ENCODE peak calls at places on chromosomes 5 and 9, in five cellular contexts. One of them, this sample, is unnamed.

GRCh38 chr5:124408738-124409453 is 337.5 kb downstream of the ZNF608 start:
- DNase-seq in left lung: no peak
- DNase-seq in AG10803: peak; percentile 14
- DNase-seq in H1: no peak
- DNase-seq in natural killer cell: no peak
- DNase-seq in this sample: peak; percentile 50

GRCh38 chr5:167934561-167934971 is 356.9 kb upstream of the WWC1 start:
- DNase-seq in left lung: no peak
- DNase-seq in AG10803: peak; percentile 90
- DNase-seq in H1: no peak
- DNase-seq in natural killer cell: no peak
- DNase-seq in this sample: peak; percentile 84

GRCh38 chr5:36657563-36657995 is 51.2 kb downstream of the SLC1A3 start:
- DNase-seq in left lung: peak; percentile 66
- DNase-seq in AG10803: peak; percentile 100
- DNase-seq in H1: no peak
- DNase-seq in natural killer cell: no peak
- DNase-seq in this sample: peak; percentile 100

GRCh38 chr9:108017671-108018070 is 528.1 kb upstream of the KLF4 start:
- DNase-seq in left lung: no peak
- DNase-seq in AG10803: no peak
- DNase-seq in H1: no peak
- DNase-seq in natural killer cell: no peak
- DNase-seq in this sample: no peak

GRCh38 chr9:34045903-34046302 is 2.8 kb downstream of the UBAP2 start:
- DNase-seq in left lung: no peak
- DNase-seq in AG10803: no peak
- DNase-seq in H1: no peak
- DNase-seq in natural killer cell: no peak
- DNase-seq in this sample: no peak

GRCh38 chr5:134139377-134139851 is 24.9 kb downstream of the TCF7 start:
- DNase-seq in left lung: peak; percentile 7
- DNase-seq in AG10803: no peak
- DNase-seq in H1: no peak
- DNase-seq in natural killer cell: no peak
- DNase-seq in this sample: no peak

GRCh38 chr5:107063511-107063910 is 607.2 kb downstream of the EFNA5 start:
- DNase-seq in left lung: no peak
- DNase-seq in AG10803: no peak
- DNase-seq in H1: no peak
- DNase-seq in natural killer cell: no peak
- DNase-seq in this sample: no peak

GRCh38 chr9:98034593-98035546 is 21.7 kb upstream of the NANS start:
- DNase-seq in left lung: peak; percentile 82
- DNase-seq in AG10803: peak; percentile 69
- DNase-seq in H1: peak; percentile 95
- DNase-seq in natural killer cell: peak; percentile 82
- DNase-seq in this sample: peak; percentile 78

GRCh38 chr9:124266139-124266825 is 8.5 kb downstream of the NEK6 start:
- DNase-seq in left lung: no peak
- DNase-seq in AG10803: no peak
- DNase-seq in H1: no peak
- DNase-seq in natural killer cell: no peak
- DNase-seq in this sample: no peak

GRCh38 chr9:78320875-78321496 is 24.1 kb downstream of the PSAT1 start:
- DNase-seq in left lung: no peak
- DNase-seq in AG10803: no peak
- DNase-seq in H1: no peak
- DNase-seq in natural killer cell: no peak
- DNase-seq in this sample: no peak

GRCh38 chr9:92266486-92266885 is 27.0 kb downstream of the IARS1 start:
- DNase-seq in left lung: no peak
- DNase-seq in AG10803: no peak
- DNase-seq in H1: no peak
- DNase-seq in natural killer cell: no peak
- DNase-seq in this sample: no peak

GRCh38 chr5:32258406-32258805 is 54.3 kb downstream of the MTMR12 start:
- DNase-seq in left lung: no peak
- DNase-seq in AG10803: no peak
- DNase-seq in H1: no peak
- DNase-seq in natural killer cell: no peak
- DNase-seq in this sample: no peak

GRCh38 chr5:170920196-170920595 is 58.4 kb downstream of the RANBP17 start:
- DNase-seq in left lung: no peak
- DNase-seq in AG10803: peak; percentile 1
- DNase-seq in H1: no peak
- DNase-seq in natural killer cell: no peak
- DNase-seq in this sample: no peak

GRCh38 chr9:96048954-96049831 is 173.7 kb downstream of the ERCC6L2 start:
- DNase-seq in left lung: no peak
- DNase-seq in AG10803: no peak
- DNase-seq in H1: no peak
- DNase-seq in natural killer cell: no peak
- DNase-seq in this sample: no peak

GRCh38 chr5:129113867-129114266 is 19.3 kb downstream of the ISOC1 start:
- DNase-seq in left lung: no peak
- DNase-seq in AG10803: no peak
- DNase-seq in H1: no peak
- DNase-seq in natural killer cell: no peak
- DNase-seq in this sample: peak; percentile 8

GRCh38 chr5:51381801-51382507 is 1.3 kb upstream of the ISL1 start:
- DNase-seq in left lung: no peak
- DNase-seq in AG10803: no peak
- DNase-seq in H1: no peak
- DNase-seq in natural killer cell: no peak
- DNase-seq in this sample: peak; percentile 41

GRCh38 chr5:125277494-125278154 is 531.2 kb upstream of the ZNF608 start:
- DNase-seq in left lung: no peak
- DNase-seq in AG10803: peak; percentile 54
- DNase-seq in H1: no peak
- DNase-seq in natural killer cell: no peak
- DNase-seq in this sample: peak; percentile 90

GRCh38 chr5:80136751-80137272 is 101.7 kb downstream of the THBS4 start:
- DNase-seq in left lung: no peak
- DNase-seq in AG10803: no peak
- DNase-seq in H1: no peak
- DNase-seq in natural killer cell: no peak
- DNase-seq in this sample: no peak

GRCh38 chr9:86795047-86795437 is 152.3 kb downstream of the GAS1 start:
- DNase-seq in left lung: peak; percentile 84
- DNase-seq in AG10803: peak; percentile 65
- DNase-seq in H1: no peak
- DNase-seq in natural killer cell: no peak
- DNase-seq in this sample: peak; percentile 29

GRCh38 chr9:34430843-34431437 is 27.4 kb downstream of the FAM219A start:
- DNase-seq in left lung: peak; percentile 48
- DNase-seq in AG10803: peak; percentile 77
- DNase-seq in H1: peak; percentile 69
- DNase-seq in natural killer cell: no peak
- DNase-seq in this sample: peak; percentile 91

GRCh38 chr9:123283048-123283408 is 14.6 kb upstream of the STRBP start:
- DNase-seq in left lung: no peak
- DNase-seq in AG10803: no peak
- DNase-seq in H1: no peak
- DNase-seq in natural killer cell: no peak
- DNase-seq in this sample: no peak

GRCh38 chr9:22050924-22051323 is 41.8 kb upstream of the CDKN2B start:
- DNase-seq in left lung: no peak
- DNase-seq in AG10803: no peak
- DNase-seq in H1: no peak
- DNase-seq in natural killer cell: no peak
- DNase-seq in this sample: no peak

GRCh38 chr9:137029058-137029922 is 1.3 kb upstream of the ABCA2 start:
- DNase-seq in left lung: peak; percentile 81
- DNase-seq in AG10803: peak; percentile 32
- DNase-seq in H1: peak; percentile 98
- DNase-seq in natural killer cell: peak; percentile 79
- DNase-seq in this sample: peak; percentile 59

GRCh38 chr9:136963751-136964150 is 11.7 kb downstream of the LCN12 start:
- DNase-seq in left lung: no peak
- DNase-seq in AG10803: no peak
- DNase-seq in H1: no peak
- DNase-seq in natural killer cell: no peak
- DNase-seq in this sample: no peak

GRCh38 chr5:82728931-82729717 is 348.1 kb downstream of the TMEM167A start:
- DNase-seq in left lung: no peak
- DNase-seq in AG10803: no peak
- DNase-seq in H1: no peak
- DNase-seq in natural killer cell: no peak
- DNase-seq in this sample: no peak

GRCh38 chr5:149100331-149100730 is 37.5 kb upstream of the SH3TC2 start:
- DNase-seq in left lung: no peak
- DNase-seq in AG10803: no peak
- DNase-seq in H1: no peak
- DNase-seq in natural killer cell: no peak
- DNase-seq in this sample: no peak

GRCh38 chr9:115992834-115993233 is 160.8 kb upstream of the PAPPA start:
- DNase-seq in left lung: no peak
- DNase-seq in AG10803: peak; percentile 75
- DNase-seq in H1: no peak
- DNase-seq in natural killer cell: no peak
- DNase-seq in this sample: peak; percentile 41

GRCh38 chr5:93582677-93583524 is at the start of gene NR2F1:
- DNase-seq in left lung: peak; percentile 78
- DNase-seq in AG10803: peak; percentile 90
- DNase-seq in H1: peak; percentile 61
- DNase-seq in natural killer cell: no peak
- DNase-seq in this sample: peak; percentile 97

GRCh38 chr5:1949253-1949652 is 66.5 kb upstream of the IRX4 start:
- DNase-seq in left lung: no peak
- DNase-seq in AG10803: no peak
- DNase-seq in H1: no peak
- DNase-seq in natural killer cell: no peak
- DNase-seq in this sample: no peak

GRCh38 chr5:69105996-69106906 is 12.4 kb downstream of the SLC30A5 start:
- DNase-seq in left lung: no peak
- DNase-seq in AG10803: no peak
- DNase-seq in H1: no peak
- DNase-seq in natural killer cell: no peak
- DNase-seq in this sample: no peak

GRCh38 chr9:124366476-124367220 is 48.6 kb downstream of the PSMB7 start:
- DNase-seq in left lung: no peak
- DNase-seq in AG10803: peak; percentile 44
- DNase-seq in H1: no peak
- DNase-seq in natural killer cell: no peak
- DNase-seq in this sample: peak; percentile 50

DNA sequence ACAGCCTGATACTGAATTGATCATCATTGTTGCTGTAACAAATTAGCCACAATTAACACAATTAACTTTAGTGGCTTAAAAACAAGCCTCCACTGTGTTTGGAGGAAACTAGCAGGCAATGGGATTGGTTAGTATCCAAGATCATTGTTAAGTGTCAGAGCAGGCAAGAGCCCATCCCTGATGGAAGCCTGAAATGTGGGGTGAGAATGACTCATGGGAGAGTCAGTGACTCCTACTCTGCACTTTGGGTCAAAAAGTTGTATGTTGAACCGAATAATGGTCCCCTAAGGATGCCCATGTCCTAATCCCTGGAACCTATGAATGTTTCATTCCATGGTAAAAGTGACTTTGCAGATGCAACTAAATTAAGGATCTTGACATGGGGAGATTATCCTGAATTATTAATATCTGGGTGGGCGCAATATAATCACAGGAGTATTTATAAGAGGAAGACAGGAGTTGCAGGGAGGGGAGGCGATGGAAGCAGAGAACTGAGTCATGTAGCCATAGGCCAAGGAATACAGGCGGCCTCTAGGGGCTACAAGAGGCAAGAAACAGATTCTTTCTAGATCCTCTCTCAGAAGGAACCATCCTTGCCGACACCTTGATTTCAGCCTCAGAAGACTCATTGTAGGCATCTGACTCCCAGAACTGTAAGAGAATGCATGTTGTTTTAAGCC is 28.8 kb downstream of the ALG2 start:
- DNase-seq in left lung: no peak
- DNase-seq in AG10803: no peak
- DNase-seq in H1: no peak
- DNase-seq in natural killer cell: no peak
- DNase-seq in this sample: peak; percentile 25
- TF ChIP-seq CTCF in left lung: no peak
- TF ChIP-seq CTCF in AG10803: peak; percentile 34
- TF ChIP-seq CTCF in H1: peak; percentile 48
- TF ChIP-seq CTCF in natural killer cell: no peak
- TF ChIP-seq CTCF in this sample: peak; percentile 44

DNA sequence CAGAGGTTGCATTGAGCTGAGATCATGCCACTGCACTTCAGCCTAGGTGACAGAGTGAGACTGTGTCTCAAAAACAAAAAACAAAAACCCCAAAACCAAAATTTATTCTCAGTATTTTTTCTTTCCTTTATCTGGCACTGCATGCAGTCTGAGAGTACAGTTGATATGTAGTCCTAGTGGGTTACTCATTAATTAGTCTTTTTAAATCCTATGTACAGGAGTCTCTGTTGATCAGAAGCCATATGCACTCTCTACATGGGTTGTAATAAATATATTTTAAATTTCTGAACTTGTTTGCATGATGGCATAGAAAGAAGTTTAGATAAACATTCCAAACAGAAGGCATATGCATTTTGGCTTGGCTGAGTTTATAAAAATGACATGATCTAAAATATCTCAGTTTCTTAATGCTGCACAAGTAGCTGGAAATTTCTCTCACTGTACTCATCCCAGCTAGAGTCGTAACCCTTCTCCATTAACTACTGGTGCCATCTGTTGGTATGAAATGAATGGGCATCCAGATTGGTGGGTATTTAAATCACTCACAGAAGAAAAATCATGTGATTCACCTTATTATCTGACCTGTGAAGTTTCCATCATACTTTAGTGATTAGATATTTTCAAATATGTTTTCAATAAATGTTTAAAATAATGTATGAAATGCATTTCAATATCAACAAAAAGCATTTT is 284.8 kb downstream of the CTNND2 start:
- DNase-seq in left lung: no peak
- DNase-seq in AG10803: no peak
- DNase-seq in H1: no peak
- DNase-seq in natural killer cell: no peak
- DNase-seq in this sample: no peak
- TF ChIP-seq CTCF in left lung: no peak
- TF ChIP-seq CTCF in AG10803: no peak
- TF ChIP-seq CTCF in H1: peak; percentile 44
- TF ChIP-seq CTCF in natural killer cell: no peak
- TF ChIP-seq CTCF in this sample: no peak

GRCh38 chr9:68574150-68574549 is 33.5 kb upstream of the TMEM252 start:
- DNase-seq in left lung: no peak
- DNase-seq in AG10803: no peak
- DNase-seq in H1: no peak
- DNase-seq in natural killer cell: no peak
- DNase-seq in this sample: no peak
- TF ChIP-seq CTCF in left lung: no peak
- TF ChIP-seq CTCF in AG10803: peak; percentile 25
- TF ChIP-seq CTCF in H1: no peak
- TF ChIP-seq CTCF in natural killer cell: no peak
- TF ChIP-seq CTCF in this sample: peak; percentile 11

GRCh38 chr5:84425365-84425764 is 40.7 kb upstream of the EDIL3 start:
- DNase-seq in left lung: no peak
- DNase-seq in AG10803: no peak
- DNase-seq in H1: no peak
- DNase-seq in natural killer cell: no peak
- DNase-seq in this sample: no peak
- TF ChIP-seq CTCF in left lung: no peak
- TF ChIP-seq CTCF in AG10803: no peak
- TF ChIP-seq CTCF in H1: no peak
- TF ChIP-seq CTCF in natural killer cell: no peak
- TF ChIP-seq CTCF in this sample: no peak